ENCODE peak calls at places on chromosomes 13 and 19, in nine cellular contexts. A is GDM1; N is MCF 10A; T is PC-9; G is NCI-H446 treated with DMSO at 0.1 percent for 48 hours; C is stimulated activated CD4-positive, alpha-beta T cell treated with anti-CD3 and anti-CD28 coated beads, TNF-alpha, amount 100 ng/mL, for 1 hour; B is sigmoid colon; E is left ventricle myocardium inferior; O is vagina. Y is an unnamed sample.

GRCh38 chr19:18735324-18735723 is 51.8 kb downstream of the CRTC1 start:
- DNase-seq in A (no peak), N (no peak), T (no peak), G (no peak), C (no peak), B (no peak), E (no peak), O (no peak), Y (no peak)

GRCh38 chr19:16518061-16518460 is 21.9 kb downstream of the C19orf44 start:
- DNase-seq in A (no peak), N (no peak), T (no peak), G (no peak), C (no peak), B (no peak), E (no peak), O (no peak), Y (no peak)

GRCh38 chr19:39848392-39848791 is 2.2 kb upstream of the FBL start:
- DNase-seq in A (no peak), N (no peak), T (no peak), G (no peak), C (no peak), B (no peak), E (no peak), O (no peak), Y (no peak)

GRCh38 chr19:53865918-53866696 is 1.6 kb upstream of the MYADM start:
- DNase-seq in A (no peak), N (peak), T (peak), G (no peak), C (no peak), B (peak), E (peak), O (peak), Y (peak)

GRCh38 chr13:114102521-114103288 is 29.7 kb downstream of the RASA3 start:
- DNase-seq in A (no peak), N (no peak), T (no peak), G (no peak), C (no peak), B (peak), E (no peak), O (no peak), Y (peak)

GRCh38 chr19:43639507-43640423 is at the start of gene CADM4:
- DNase-seq in A (no peak), N (no peak), T (no peak), G (no peak), C (peak), B (peak), E (peak), O (no peak), Y (no peak)

GRCh38 chr19:2474232-2475017 is 1.5 kb upstream of the GADD45B start:
- DNase-seq in A (peak), N (peak), T (peak), G (peak), C (peak), B (peak), E (peak), O (no peak), Y (peak)

GRCh38 chr19:6750062-6750461 is 10.6 kb downstream of the TRIP10 start:
- DNase-seq in A (no peak), N (no peak), T (no peak), G (no peak), C (no peak), B (peak), E (peak), O (no peak), Y (no peak)

GRCh38 chr13:43273362-43273761 is 250.0 kb downstream of the DNAJC15 start:
- DNase-seq in A (no peak), N (peak), T (no peak), G (peak), C (no peak), B (no peak), E (no peak), O (no peak), Y (no peak)

Y was measured in mesenteric fat pad.